ENCODE peak calls at places on chromosomes 11 and 22, in ten cellular contexts. H is gastrocnemius medialis, I is NB4, G is prostate gland, X is HCT116, T is heart left ventricle, N is A549, Z is stomach, B is endothelial cell of umbilical vein, W is body of pancreas. L is an unnamed sample.

GRCh38 chr11:72013765-72014711 is 15.3 kb downstream of the IL18BP start:
- DNase-seq in H (no peak), I (no peak), G (no peak), X (no peak), T (no peak), N (no peak), Z (no peak), B (no peak), W (no peak), L (no peak)

GRCh38 chr11:121512468-121513465 is 60.0 kb upstream of the SORL1-AS1 start:
- DNase-seq in H (no peak), I (peak; percentile 23), G (no peak), X (no peak), T (no peak), N (no peak), Z (no peak), B (no peak), W (no peak), L (no peak)

GRCh38 chr22:28015676-28016601 is 96.9 kb upstream of the PITPNB start:
- DNase-seq in H (no peak), I (no peak), G (no peak), X (no peak), T (no peak), N (no peak), Z (no peak), B (no peak), W (no peak), L (peak; percentile 9)

GRCh38 chr11:26084313-26084712 is 247.6 kb upstream of the ANO3 start:
- DNase-seq in H (no peak), I (no peak), G (no peak), X (no peak), T (no peak), N (no peak), Z (no peak), B (no peak), W (no peak), L (no peak)

GRCh38 chr22:46432164-46433068 is 96.9 kb downstream of the TRMU start:
- DNase-seq in H (no peak), I (no peak), G (no peak), X (no peak), T (no peak), N (no peak), Z (peak; percentile 66), B (no peak), W (no peak), L (no peak)

GRCh38 chr11:8101421-8101820 is 20.4 kb downstream of the TUB start:
- DNase-seq in H (no peak), I (no peak), G (no peak), X (no peak), T (no peak), N (no peak), Z (peak; percentile 9), B (no peak), W (no peak), L (no peak)

GRCh38 chr11:130611791-130612251 is 163.4 kb downstream of the ADAMTS15 start:
- DNase-seq in H (no peak), I (no peak), G (no peak), X (no peak), T (no peak), N (peak; percentile 61), Z (no peak), B (no peak), W (no peak), L (no peak)

GRCh38 chr11:11415786-11416390 is 62.8 kb upstream of the CSNK2A3 start:
- DNase-seq in H (no peak), I (no peak), G (no peak), X (no peak), T (no peak), N (no peak), Z (no peak), B (no peak), W (no peak), L (no peak)

GRCh38 chr11:99020324-99021225 is at the start of gene CNTN5:
- DNase-seq in H (no peak), I (peak; percentile 3), G (no peak), X (no peak), T (no peak), N (peak; percentile 0), Z (no peak), B (no peak), W (peak; percentile 53), L (peak; percentile 20)

GRCh38 chr11:61126266-61126665 is 24.0 kb downstream of the CD5 start:
- DNase-seq in H (no peak), I (no peak), G (no peak), X (no peak), T (no peak), N (no peak), Z (no peak), B (no peak), W (no peak), L (peak; percentile 47)

GRCh38 chr11:3123761-3124733 is 41.1 kb downstream of the OSBPL5 start:
- DNase-seq in H (peak; percentile 90), I (peak; percentile 92), G (peak; percentile 83), X (peak; percentile 34), T (peak; percentile 64), N (peak; percentile 48), Z (peak; percentile 67), B (peak; percentile 83), W (peak; percentile 65), L (peak; percentile 94)

GRCh38 chr11:26992031-26992541 is 1.8 kb upstream of the FIBIN start:
- DNase-seq in H (peak; percentile 7), I (peak; percentile 13), G (no peak), X (no peak), T (no peak), N (no peak), Z (no peak), B (no peak), W (no peak), L (peak; percentile 33)

GRCh38 chr11:106092446-106092845 is 15.0 kb downstream of the AASDHPPT start:
- DNase-seq in H (no peak), I (no peak), G (no peak), X (no peak), T (no peak), N (no peak), Z (no peak), B (no peak), W (no peak), L (no peak)

GRCh38 chr22:46273432-46274148 is 5.8 kb downstream of the TTC38 start:
- DNase-seq in H (no peak), I (no peak), G (no peak), X (no peak), T (no peak), N (no peak), Z (no peak), B (no peak), W (no peak), L (no peak)

GRCh38 chr11:34139346-34139745 is 33.9 kb downstream of the NAT10 start:
- DNase-seq in H (no peak), I (no peak), G (no peak), X (no peak), T (no peak), N (no peak), Z (no peak), B (no peak), W (no peak), L (no peak)

DNA sequence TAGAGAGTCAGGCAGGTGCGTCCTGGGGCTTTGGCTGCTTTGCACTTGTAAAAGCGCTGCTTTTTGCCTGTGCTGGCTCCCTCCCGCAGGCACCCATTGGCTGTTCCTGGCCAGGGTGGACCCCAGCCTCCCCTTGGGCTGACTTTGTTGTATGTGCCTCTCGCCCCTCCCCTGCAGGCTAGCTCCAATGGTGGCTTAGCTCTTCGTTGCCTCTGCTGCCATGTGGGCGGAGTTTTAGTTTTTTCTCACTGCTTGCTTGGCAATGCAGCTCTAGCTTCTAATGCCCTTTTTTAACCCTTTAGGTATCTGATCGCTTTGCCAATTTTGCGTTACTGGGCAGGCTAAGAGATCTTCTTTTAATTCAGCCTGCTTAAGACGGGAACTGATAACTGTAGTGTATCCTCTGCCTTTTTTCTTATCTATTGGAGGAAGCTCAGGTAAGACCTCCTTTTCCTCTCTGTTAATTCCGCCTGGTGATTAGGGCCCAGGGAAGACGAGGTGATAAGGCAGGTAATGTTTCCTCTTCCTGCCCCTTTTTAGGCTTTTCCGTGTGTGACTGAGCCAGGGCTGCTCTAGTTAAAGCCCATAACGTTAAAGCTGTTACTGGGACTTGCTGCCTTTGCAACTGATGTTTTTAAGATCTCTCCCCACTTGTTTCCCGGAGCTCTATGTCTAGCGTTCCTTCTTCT is 11.8 kb upstream of the GLYATL1 start:
- DNase-seq in H (no peak), I (no peak), G (peak; percentile 37), X (no peak), T (no peak), N (no peak), Z (peak; percentile 56), B (no peak), W (peak; percentile 78), L (no peak)
- H3K4me3 ChIP-seq in H (no peak overlapping the region), I (no peak overlapping the region), G (peak overlapping the region; percentile 3), X (no peak overlapping the region), T (no peak overlapping the region), N (no peak overlapping the region), Z (peak overlapping the region; percentile 19), B (no peak overlapping the region), W (no peak overlapping the region), L (no peak overlapping the region)

GRCh38 chr11:64241430-64242153 is 697 bp downstream of the FKBP2 start:
- DNase-seq in H (peak; percentile 100), I (peak; percentile 99), G (peak; percentile 99), X (peak; percentile 98), T (peak; percentile 100), N (peak; percentile 77), Z (peak; percentile 100), B (peak; percentile 99), W (peak; percentile 100), L (peak; percentile 100)
- TF ChIP-seq POLR2A in H (peak; percentile 77), I (peak; percentile 79), G (peak; percentile 95), X (peak; percentile 79), T (peak; percentile 86), N (peak; percentile 49), Z (no peak), B (peak; percentile 52), W (peak; percentile 35), L (peak; percentile 71)

DNA sequence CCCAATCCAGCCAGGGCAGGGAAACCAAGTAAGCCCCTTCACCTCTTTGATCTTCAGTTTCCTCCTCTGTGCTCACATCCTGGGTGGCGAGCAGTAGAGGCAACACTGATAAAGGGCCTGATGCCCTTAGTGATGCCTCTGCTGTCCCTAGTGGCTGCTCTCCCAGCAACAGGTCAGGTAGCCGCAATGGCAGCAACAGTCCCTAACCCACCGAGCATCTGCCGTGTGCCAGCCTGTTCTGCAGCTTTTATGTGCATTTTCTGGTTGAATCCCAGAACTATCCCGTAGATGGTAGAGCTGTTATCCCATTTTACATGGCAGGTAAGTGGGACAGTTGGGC is 5.2 kb downstream of the SCYL1 start:
- DNase-seq in H (no peak), I (peak; percentile 40), G (no peak), X (no peak), T (no peak), N (no peak), Z (no peak), B (no peak), W (no peak), L (no peak)
- TF ChIP-seq CTCF in H (no peak), I (peak; percentile 39), G (no peak), X (peak; percentile 65), T (no peak), N (no peak), Z (no peak), B (peak; percentile 22), W (no peak), L (no peak)

DNA sequence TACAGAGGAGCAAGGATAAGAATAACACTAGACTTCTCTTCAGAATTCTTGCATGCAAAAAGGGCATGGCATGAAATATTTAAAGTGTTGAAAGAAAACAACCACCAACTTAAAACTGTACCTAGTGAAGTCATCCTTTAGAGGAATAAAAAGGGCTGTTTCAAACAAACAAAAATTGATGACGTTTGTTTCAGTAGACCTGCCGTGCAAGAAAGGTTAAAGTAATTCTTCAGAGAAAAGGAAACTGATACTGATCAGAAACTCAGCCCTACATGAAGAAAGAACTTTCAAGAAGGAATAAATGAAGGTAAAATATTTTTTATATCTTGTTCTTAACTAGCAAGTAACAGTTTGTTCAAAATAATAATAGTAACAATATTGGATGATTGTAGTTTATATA is 27.5 kb downstream of the MRGPRX2 start:
- DNase-seq in H (no peak), I (no peak), G (no peak), X (no peak), T (no peak), N (no peak), Z (no peak), B (no peak), W (no peak), L (no peak)
- H3K4me3 ChIP-seq in H (no peak overlapping the region), I (no peak overlapping the region), G (no peak overlapping the region), X (no peak overlapping the region), T (no peak overlapping the region), N (no peak overlapping the region), Z (no peak overlapping the region), B (no peak overlapping the region), W (no peak overlapping the region), L (no peak overlapping the region)